ENCODE peak calls at places on chromosomes 5 and 9, in five cellular contexts. M, V, L, X and K are unnamed samples.
A peak's percentile ranks its signal among the peaks of the same experiment; 100 is the strongest.

GRCh38 chr5:177427919-177428573 is 1.6 kb downstream of the GRK6 start:
- DNase-seq in M (no peak), V (peak; percentile 5), L (no peak), X (no peak), K (no peak)

GRCh38 chr5:149863830-149864229 is 80.8 kb downstream of the PDE6A start:
- DNase-seq in M (no peak), V (no peak), L (no peak), X (no peak), K (no peak)

GRCh38 chr9:3343671-3344070 is 182.1 kb downstream of the RFX3 start:
- DNase-seq in M (peak; percentile 1), V (no peak), L (no peak), X (no peak), K (no peak)

GRCh38 chr5:16894236-16895057 is 41.6 kb downstream of the MYO10 start:
- DNase-seq in M (peak; percentile 100), V (no peak), L (no peak), X (peak; percentile 73), K (peak; percentile 90)

GRCh38 chr9:91220491-91221135 is 141.1 kb downstream of the AUH start:
- DNase-seq in M (no peak), V (no peak), L (no peak), X (no peak), K (no peak)

GRCh38 chr5:144203750-144204596 is 33.3 kb downstream of the KCTD16 start:
- DNase-seq in M (peak; percentile 73), V (peak; percentile 41), L (no peak), X (peak; percentile 30), K (peak; percentile 49)

GRCh38 chr5:139798883-139799282 is 3.3 kb downstream of the PSD2 start:
- DNase-seq in M (no peak), V (no peak), L (no peak), X (no peak), K (no peak)

GRCh38 chr5:159405611-159406031 is 75.3 kb upstream of the IL12B start:
- DNase-seq in M (no peak), V (no peak), L (no peak), X (no peak), K (no peak)

GRCh38 chr5:78908173-78908901 is 76.8 kb downstream of the ARSB start:
- DNase-seq in M (no peak), V (peak; percentile 79), L (peak; percentile 79), X (no peak), K (no peak)

GRCh38 chr5:77168884-77169254 is 41.6 kb upstream of the PDE8B start:
- DNase-seq in M (peak; percentile 71), V (no peak), L (no peak), X (peak; percentile 86), K (no peak)

GRCh38 chr9:131481441-131482342 is 21.0 kb upstream of the POMT1 start:
- DNase-seq in M (no peak), V (peak; percentile 44), L (no peak), X (peak; percentile 96), K (no peak)

GRCh38 chr9:12814877-12815237 is 40.0 kb downstream of the LURAP1L start:
- DNase-seq in M (no peak), V (no peak), L (no peak), X (no peak), K (no peak)

GRCh38 chr9:12813533-12813932 is 38.7 kb downstream of the LURAP1L start:
- DNase-seq in M (no peak), V (no peak), L (no peak), X (no peak), K (no peak)

GRCh38 chr9:12813960-12814876 is 39.4 kb downstream of the LURAP1L start:
- DNase-seq in M (peak; percentile 93), V (peak; percentile 15), L (peak; percentile 16), X (peak; percentile 44), K (peak; percentile 83)

GRCh38 chr9:12811935-12812334 is 37.1 kb downstream of the LURAP1L start:
- DNase-seq in M (no peak), V (no peak), L (no peak), X (no peak), K (no peak)

GRCh38 chr9:12812710-12813109 is 37.9 kb downstream of the LURAP1L start:
- DNase-seq in M (no peak), V (no peak), L (no peak), X (no peak), K (no peak)
- H3K27ac ChIP-seq in M (peak overlapping the region; percentile 100), V (no peak overlapping the region), L (no peak overlapping the region), X (no peak overlapping the region), K (no peak overlapping the region)

DNA sequence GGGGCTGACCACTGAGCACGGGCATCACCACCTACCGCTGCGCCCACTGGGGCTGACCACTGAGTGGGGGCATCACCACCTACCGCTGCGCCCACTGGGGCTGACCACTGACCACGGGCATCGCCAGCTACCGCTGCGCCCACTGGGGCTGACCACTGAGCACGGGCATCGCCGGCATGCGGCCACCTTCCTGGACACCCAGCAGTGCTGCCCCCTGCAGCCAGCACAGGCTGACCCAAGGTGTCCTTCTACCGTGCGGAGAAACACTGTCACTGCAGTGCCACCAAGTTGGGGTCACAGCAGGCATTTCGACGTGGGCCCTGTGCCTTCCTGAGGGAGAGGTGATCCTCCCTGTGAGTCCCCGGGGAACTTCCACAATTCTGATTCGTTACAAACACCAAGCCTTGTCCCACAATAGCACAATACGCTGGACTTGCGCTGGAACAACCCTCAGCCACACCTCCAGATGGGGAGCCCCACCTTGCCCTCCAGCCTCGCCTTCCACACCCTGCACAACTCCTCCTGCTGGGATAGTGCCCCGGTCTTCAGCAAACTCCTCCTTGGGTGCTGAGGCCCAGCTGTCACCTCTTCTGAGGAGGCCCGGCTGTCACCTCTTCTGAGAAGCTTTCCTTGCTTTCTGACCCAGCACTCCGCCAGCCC is 90.3 kb upstream of the SARDH start:
- DNase-seq in M (no peak), V (no peak), L (no peak), X (no peak), K (no peak)
- TF ChIP-seq CTCF in M (no peak), V (no peak), L (no peak), X (no peak), K (no peak)

GRCh38 chr9:94912700-94913249 is 186.3 kb downstream of the AOPEP start:
- DNase-seq in M (peak; percentile 94), V (peak; percentile 2), L (peak; percentile 7), X (no peak), K (peak; percentile 98)
- H3K27ac ChIP-seq in M (peak overlapping the region; percentile 74), V (no peak overlapping the region), L (no peak overlapping the region), X (no peak overlapping the region), K (peak overlapping the region; percentile 90)

DNA sequence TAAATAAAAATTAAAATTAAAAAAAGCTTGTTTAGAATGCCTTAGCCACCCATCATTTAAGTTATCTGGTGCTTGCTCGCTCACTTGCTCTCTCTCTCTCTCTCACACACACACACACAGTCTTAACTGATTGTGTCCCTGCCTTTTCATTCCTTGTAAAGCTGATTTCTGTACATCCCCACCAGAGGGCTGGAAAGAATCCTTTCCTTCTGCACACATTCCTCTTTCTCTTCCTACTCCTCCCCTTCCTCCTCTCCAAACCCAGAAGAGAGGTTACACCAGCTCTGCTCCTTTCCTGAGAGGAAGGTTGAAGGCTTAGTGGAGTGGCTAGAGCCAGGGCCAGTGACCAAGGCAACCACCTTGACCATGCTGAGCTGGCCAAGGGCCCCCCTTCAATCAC is 25.7 kb downstream of the STK10 start:
- DNase-seq in M (peak; percentile 28), V (no peak), L (no peak), X (no peak), K (no peak)
- TF ChIP-seq CTCF in M (peak; percentile 18), V (no peak), L (no peak), X (no peak), K (no peak)